ENCODE peak calls at places on chromosome 21, in ten cellular contexts. One of them, this sample, is unnamed.

GRCh38 chr21:33828577-33828976 is 87.0 kb downstream of the ATP5PO start:
- ATAC-seq in right cardiac atrium: peak
- ATAC-seq in right lobe of liver: no peak
- ATAC-seq in heart right ventricle: no peak
- ATAC-seq in activated naive CD8-positive, alpha-beta T cell treated with anti-CD3 and anti-CD28 coated beads, Interleukin-2, amount 50 U/mL, for 24 hours: no peak
- ATAC-seq in HepG2: no peak
- ATAC-seq in heart left ventricle: no peak
- ATAC-seq in T-cell: no peak
- ATAC-seq in left lung: no peak
- ATAC-seq in activated CD8-positive, alpha-beta T cell treated with anti-CD3 and anti-CD28 coated beads for 36 hours: no peak
- ATAC-seq in this sample: no peak

GRCh38 chr21:34674467-34674866 is 5.7 kb downstream of the CLIC6 start:
- ATAC-seq in activated CD8-positive, alpha-beta T cell treated with anti-CD3 and anti-CD28 coated beads for 36 hours: no peak
- ATAC-seq in HepG2: no peak
- ATAC-seq in heart left ventricle: no peak
- ATAC-seq in right cardiac atrium: no peak
- ATAC-seq in left lung: no peak
- ATAC-seq in activated naive CD8-positive, alpha-beta T cell treated with anti-CD3 and anti-CD28 coated beads, Interleukin-2, amount 50 U/mL, for 24 hours: no peak
- ATAC-seq in T-cell: no peak
- ATAC-seq in heart right ventricle: no peak
- ATAC-seq in right lobe of liver: no peak
- ATAC-seq in this sample: no peak

GRCh38 chr21:45781741-45782140 is 138.2 kb downstream of the PCBP3 start:
- ATAC-seq in heart left ventricle: no peak
- ATAC-seq in right cardiac atrium: no peak
- ATAC-seq in T-cell: no peak
- ATAC-seq in heart right ventricle: no peak
- ATAC-seq in activated naive CD8-positive, alpha-beta T cell treated with anti-CD3 and anti-CD28 coated beads, Interleukin-2, amount 50 U/mL, for 24 hours: no peak
- ATAC-seq in activated CD8-positive, alpha-beta T cell treated with anti-CD3 and anti-CD28 coated beads for 36 hours: no peak
- ATAC-seq in HepG2: no peak
- ATAC-seq in right lobe of liver: no peak
- ATAC-seq in left lung: no peak
- ATAC-seq in this sample: no peak

GRCh38 chr21:16588433-16588860 is 858.7 kb downstream of the USP25 start:
- ATAC-seq in HepG2: no peak
- ATAC-seq in right lobe of liver: peak
- ATAC-seq in heart left ventricle: peak
- ATAC-seq in heart right ventricle: peak
- ATAC-seq in right cardiac atrium: peak
- ATAC-seq in left lung: peak
- ATAC-seq in activated naive CD8-positive, alpha-beta T cell treated with anti-CD3 and anti-CD28 coated beads, Interleukin-2, amount 50 U/mL, for 24 hours: no peak
- ATAC-seq in activated CD8-positive, alpha-beta T cell treated with anti-CD3 and anti-CD28 coated beads for 36 hours: no peak
- ATAC-seq in T-cell: no peak
- ATAC-seq in this sample: peak

GRCh38 chr21:31354604-31355443 is 10.8 kb upstream of the TIAM1 start:
- ATAC-seq in activated naive CD8-positive, alpha-beta T cell treated with anti-CD3 and anti-CD28 coated beads, Interleukin-2, amount 50 U/mL, for 24 hours: peak
- ATAC-seq in left lung: peak
- ATAC-seq in HepG2: no peak
- ATAC-seq in right lobe of liver: peak
- ATAC-seq in activated CD8-positive, alpha-beta T cell treated with anti-CD3 and anti-CD28 coated beads for 36 hours: peak
- ATAC-seq in heart right ventricle: no peak
- ATAC-seq in T-cell: peak
- ATAC-seq in right cardiac atrium: peak
- ATAC-seq in heart left ventricle: peak
- ATAC-seq in this sample: peak

GRCh38 chr21:26835027-26835713 is 10.0 kb downstream of the ADAMTS1 start:
- ATAC-seq in T-cell: no peak
- ATAC-seq in heart left ventricle: no peak
- ATAC-seq in right lobe of liver: no peak
- ATAC-seq in heart right ventricle: peak
- ATAC-seq in activated CD8-positive, alpha-beta T cell treated with anti-CD3 and anti-CD28 coated beads for 36 hours: no peak
- ATAC-seq in activated naive CD8-positive, alpha-beta T cell treated with anti-CD3 and anti-CD28 coated beads, Interleukin-2, amount 50 U/mL, for 24 hours: no peak
- ATAC-seq in HepG2: no peak
- ATAC-seq in right cardiac atrium: peak
- ATAC-seq in left lung: peak
- ATAC-seq in this sample: peak

GRCh38 chr21:33858672-33859372 is 56.8 kb downstream of the ATP5PO start:
- ATAC-seq in left lung: no peak
- ATAC-seq in activated naive CD8-positive, alpha-beta T cell treated with anti-CD3 and anti-CD28 coated beads, Interleukin-2, amount 50 U/mL, for 24 hours: no peak
- ATAC-seq in heart left ventricle: no peak
- ATAC-seq in heart right ventricle: peak
- ATAC-seq in HepG2: no peak
- ATAC-seq in right lobe of liver: no peak
- ATAC-seq in T-cell: no peak
- ATAC-seq in activated CD8-positive, alpha-beta T cell treated with anti-CD3 and anti-CD28 coated beads for 36 hours: no peak
- ATAC-seq in right cardiac atrium: peak
- ATAC-seq in this sample: no peak

GRCh38 chr21:28762357-28762735 is 230.3 kb downstream of the LTN1 start:
- ATAC-seq in right lobe of liver: no peak
- ATAC-seq in right cardiac atrium: no peak
- ATAC-seq in heart right ventricle: no peak
- ATAC-seq in activated naive CD8-positive, alpha-beta T cell treated with anti-CD3 and anti-CD28 coated beads, Interleukin-2, amount 50 U/mL, for 24 hours: no peak
- ATAC-seq in T-cell: no peak
- ATAC-seq in heart left ventricle: no peak
- ATAC-seq in activated CD8-positive, alpha-beta T cell treated with anti-CD3 and anti-CD28 coated beads for 36 hours: no peak
- ATAC-seq in left lung: no peak
- ATAC-seq in HepG2: no peak
- ATAC-seq in this sample: no peak

GRCh38 chr21:36542312-36543101 is 62.6 kb upstream of the CLDN14 start:
- ATAC-seq in activated naive CD8-positive, alpha-beta T cell treated with anti-CD3 and anti-CD28 coated beads, Interleukin-2, amount 50 U/mL, for 24 hours: no peak
- ATAC-seq in right cardiac atrium: no peak
- ATAC-seq in right lobe of liver: no peak
- ATAC-seq in left lung: no peak
- ATAC-seq in heart left ventricle: no peak
- ATAC-seq in HepG2: no peak
- ATAC-seq in activated CD8-positive, alpha-beta T cell treated with anti-CD3 and anti-CD28 coated beads for 36 hours: no peak
- ATAC-seq in T-cell: no peak
- ATAC-seq in heart right ventricle: no peak
- ATAC-seq in this sample: peak

GRCh38 chr21:18887922-18888602 is 484.5 kb upstream of the TMPRSS15 start:
- ATAC-seq in T-cell: no peak
- ATAC-seq in right cardiac atrium: no peak
- ATAC-seq in right lobe of liver: no peak
- ATAC-seq in heart right ventricle: no peak
- ATAC-seq in HepG2: no peak
- ATAC-seq in activated naive CD8-positive, alpha-beta T cell treated with anti-CD3 and anti-CD28 coated beads, Interleukin-2, amount 50 U/mL, for 24 hours: no peak
- ATAC-seq in activated CD8-positive, alpha-beta T cell treated with anti-CD3 and anti-CD28 coated beads for 36 hours: no peak
- ATAC-seq in left lung: no peak
- ATAC-seq in heart left ventricle: no peak
- ATAC-seq in this sample: no peak

GRCh38 chr21:39502631-39503030 is 50.9 kb downstream of the SH3BGR start:
- ATAC-seq in activated naive CD8-positive, alpha-beta T cell treated with anti-CD3 and anti-CD28 coated beads, Interleukin-2, amount 50 U/mL, for 24 hours: no peak
- ATAC-seq in left lung: no peak
- ATAC-seq in heart left ventricle: no peak
- ATAC-seq in T-cell: no peak
- ATAC-seq in right lobe of liver: no peak
- ATAC-seq in heart right ventricle: peak
- ATAC-seq in right cardiac atrium: peak
- ATAC-seq in HepG2: no peak
- ATAC-seq in activated CD8-positive, alpha-beta T cell treated with anti-CD3 and anti-CD28 coated beads for 36 hours: no peak
- ATAC-seq in this sample: no peak

GRCh38 chr21:35933466-35933865 is 126.9 kb downstream of the SETD4 start:
- ATAC-seq in activated CD8-positive, alpha-beta T cell treated with anti-CD3 and anti-CD28 coated beads for 36 hours: no peak
- ATAC-seq in heart left ventricle: peak
- ATAC-seq in right cardiac atrium: peak
- ATAC-seq in heart right ventricle: peak
- ATAC-seq in T-cell: no peak
- ATAC-seq in activated naive CD8-positive, alpha-beta T cell treated with anti-CD3 and anti-CD28 coated beads, Interleukin-2, amount 50 U/mL, for 24 hours: no peak
- ATAC-seq in left lung: peak
- ATAC-seq in HepG2: no peak
- ATAC-seq in right lobe of liver: peak
- ATAC-seq in this sample: peak

GRCh38 chr21:35896060-35896459 is 164.3 kb downstream of the SETD4 start:
- ATAC-seq in right cardiac atrium: no peak
- ATAC-seq in right lobe of liver: no peak
- ATAC-seq in HepG2: no peak
- ATAC-seq in heart right ventricle: no peak
- ATAC-seq in left lung: no peak
- ATAC-seq in activated naive CD8-positive, alpha-beta T cell treated with anti-CD3 and anti-CD28 coated beads, Interleukin-2, amount 50 U/mL, for 24 hours: no peak
- ATAC-seq in heart left ventricle: peak
- ATAC-seq in activated CD8-positive, alpha-beta T cell treated with anti-CD3 and anti-CD28 coated beads for 36 hours: no peak
- ATAC-seq in T-cell: no peak
- ATAC-seq in this sample: no peak

GRCh38 chr21:43825936-43826622 is 36.7 kb downstream of the RRP1 start:
- ATAC-seq in heart right ventricle: peak
- ATAC-seq in activated naive CD8-positive, alpha-beta T cell treated with anti-CD3 and anti-CD28 coated beads, Interleukin-2, amount 50 U/mL, for 24 hours: no peak
- ATAC-seq in HepG2: peak
- ATAC-seq in T-cell: no peak
- ATAC-seq in activated CD8-positive, alpha-beta T cell treated with anti-CD3 and anti-CD28 coated beads for 36 hours: peak
- ATAC-seq in right lobe of liver: peak
- ATAC-seq in right cardiac atrium: peak
- ATAC-seq in left lung: peak
- ATAC-seq in heart left ventricle: peak
- ATAC-seq in this sample: peak

GRCh38 chr21:37983336-37984095 is 67.3 kb upstream of the KCNJ6 start:
- ATAC-seq in activated CD8-positive, alpha-beta T cell treated with anti-CD3 and anti-CD28 coated beads for 36 hours: no peak
- ATAC-seq in heart right ventricle: no peak
- ATAC-seq in heart left ventricle: no peak
- ATAC-seq in T-cell: no peak
- ATAC-seq in HepG2: no peak
- ATAC-seq in activated naive CD8-positive, alpha-beta T cell treated with anti-CD3 and anti-CD28 coated beads, Interleukin-2, amount 50 U/mL, for 24 hours: no peak
- ATAC-seq in right lobe of liver: no peak
- ATAC-seq in right cardiac atrium: no peak
- ATAC-seq in left lung: no peak
- ATAC-seq in this sample: no peak

GRCh38 chr21:26332873-26333272 is 162.3 kb upstream of the APP start:
- ATAC-seq in activated naive CD8-positive, alpha-beta T cell treated with anti-CD3 and anti-CD28 coated beads, Interleukin-2, amount 50 U/mL, for 24 hours: no peak
- ATAC-seq in heart right ventricle: no peak
- ATAC-seq in HepG2: no peak
- ATAC-seq in T-cell: no peak
- ATAC-seq in activated CD8-positive, alpha-beta T cell treated with anti-CD3 and anti-CD28 coated beads for 36 hours: no peak
- ATAC-seq in heart left ventricle: no peak
- ATAC-seq in left lung: no peak
- ATAC-seq in right lobe of liver: no peak
- ATAC-seq in right cardiac atrium: no peak
- ATAC-seq in this sample: peak

GRCh38 chr21:34795152-34796141 is 126.7 kb downstream of the CLIC6 start:
- ATAC-seq in right lobe of liver: peak
- ATAC-seq in HepG2: peak
- ATAC-seq in activated naive CD8-positive, alpha-beta T cell treated with anti-CD3 and anti-CD28 coated beads, Interleukin-2, amount 50 U/mL, for 24 hours: no peak
- ATAC-seq in heart left ventricle: peak
- ATAC-seq in activated CD8-positive, alpha-beta T cell treated with anti-CD3 and anti-CD28 coated beads for 36 hours: no peak
- ATAC-seq in left lung: peak
- ATAC-seq in heart right ventricle: no peak
- ATAC-seq in T-cell: no peak
- ATAC-seq in right cardiac atrium: peak
- ATAC-seq in this sample: peak

GRCh38 chr21:36524477-36524876 is 44.6 kb upstream of the CLDN14 start:
- ATAC-seq in HepG2: no peak
- ATAC-seq in left lung: no peak
- ATAC-seq in activated naive CD8-positive, alpha-beta T cell treated with anti-CD3 and anti-CD28 coated beads, Interleukin-2, amount 50 U/mL, for 24 hours: no peak
- ATAC-seq in T-cell: no peak
- ATAC-seq in right lobe of liver: no peak
- ATAC-seq in heart left ventricle: no peak
- ATAC-seq in right cardiac atrium: no peak
- ATAC-seq in heart right ventricle: no peak
- ATAC-seq in activated CD8-positive, alpha-beta T cell treated with anti-CD3 and anti-CD28 coated beads for 36 hours: no peak
- ATAC-seq in this sample: no peak

GRCh38 chr21:15140321-15141019 is 75.7 kb upstream of the NRIP1 start:
- ATAC-seq in activated naive CD8-positive, alpha-beta T cell treated with anti-CD3 and anti-CD28 coated beads, Interleukin-2, amount 50 U/mL, for 24 hours: no peak
- ATAC-seq in heart right ventricle: peak
- ATAC-seq in heart left ventricle: peak
- ATAC-seq in left lung: peak
- ATAC-seq in activated CD8-positive, alpha-beta T cell treated with anti-CD3 and anti-CD28 coated beads for 36 hours: no peak
- ATAC-seq in right cardiac atrium: peak
- ATAC-seq in right lobe of liver: peak
- ATAC-seq in T-cell: no peak
- ATAC-seq in HepG2: peak
- ATAC-seq in this sample: peak

GRCh38 chr21:38171723-38172344 is 85.0 kb upstream of the KCNJ15 start:
- ATAC-seq in activated naive CD8-positive, alpha-beta T cell treated with anti-CD3 and anti-CD28 coated beads, Interleukin-2, amount 50 U/mL, for 24 hours: no peak
- ATAC-seq in right lobe of liver: peak
- ATAC-seq in heart left ventricle: peak
- ATAC-seq in T-cell: no peak
- ATAC-seq in activated CD8-positive, alpha-beta T cell treated with anti-CD3 and anti-CD28 coated beads for 36 hours: no peak
- ATAC-seq in HepG2: peak
- ATAC-seq in heart right ventricle: peak
- ATAC-seq in right cardiac atrium: peak
- ATAC-seq in left lung: peak
- ATAC-seq in this sample: peak

GRCh38 chr21:44919913-44920693 is 596 bp downstream of the ITGB2 start:
- ATAC-seq in heart left ventricle: no peak
- ATAC-seq in right cardiac atrium: peak
- ATAC-seq in activated CD8-positive, alpha-beta T cell treated with anti-CD3 and anti-CD28 coated beads for 36 hours: peak
- ATAC-seq in HepG2: peak
- ATAC-seq in right lobe of liver: no peak
- ATAC-seq in left lung: no peak
- ATAC-seq in heart right ventricle: peak
- ATAC-seq in T-cell: peak
- ATAC-seq in activated naive CD8-positive, alpha-beta T cell treated with anti-CD3 and anti-CD28 coated beads, Interleukin-2, amount 50 U/mL, for 24 hours: peak
- ATAC-seq in this sample: peak

This sample was measured in esophagus mucosa.